ENCODE peak calls at places on chromosome 17, in seven cellular contexts. C, O, N, G, B, A and U are unnamed samples.

GRCh38 chr17:33871720-33872535 is 383.2 kb upstream of the CCL2 start:
- DNase-seq in C (no peak), O (no peak), N (no peak), G (no peak), B (no peak), A (no peak), U (no peak)

GRCh38 chr17:45143767-45144198 is 4.5 kb upstream of the HEXIM1 start:
- DNase-seq in C (peak; percentile 94), O (peak; percentile 68), N (no peak), G (peak; percentile 55), B (no peak), A (no peak), U (no peak)

GRCh38 chr17:61478026-61478789 is 26.0 kb downstream of the TBX4 start:
- DNase-seq in C (no peak), O (no peak), N (no peak), G (no peak), B (no peak), A (no peak), U (no peak)

GRCh38 chr17:56914641-56915263 is 903 bp upstream of the TRIM25 start:
- DNase-seq in C (no peak), O (no peak), N (peak; percentile 33), G (no peak), B (peak; percentile 33), A (no peak), U (no peak)

GRCh38 chr17:73522107-73522506 is 122.1 kb downstream of the SDK2 start:
- DNase-seq in C (no peak), O (no peak), N (no peak), G (no peak), B (no peak), A (no peak), U (no peak)

GRCh38 chr17:33218657-33219298 is 74.3 kb downstream of the ASIC2 start:
- DNase-seq in C (peak; percentile 51), O (peak; percentile 57), N (no peak), G (no peak), B (no peak), A (no peak), U (no peak)

GRCh38 chr17:7250655-7251329 is 742 bp downstream of the CTDNEP1 start:
- DNase-seq in C (no peak), O (no peak), N (no peak), G (peak; percentile 38), B (peak; percentile 28), A (no peak), U (no peak)

GRCh38 chr17:44354582-44355309 is 8.9 kb downstream of the FAM171A2 start:
- DNase-seq in C (no peak), O (no peak), N (no peak), G (peak; percentile 91), B (no peak), A (no peak), U (no peak)

GRCh38 chr17:19333132-19333440 is 29.4 kb downstream of the B9D1 start:
- DNase-seq in C (no peak), O (no peak), N (no peak), G (no peak), B (no peak), A (no peak), U (no peak)

GRCh38 chr17:69607162-69607834 is 192.8 kb downstream of the MAP2K6 start:
- DNase-seq in C (peak; percentile 88), O (peak; percentile 77), N (peak; percentile 57), G (peak; percentile 84), B (peak; percentile 61), A (peak; percentile 82), U (no peak)

GRCh38 chr17:72222971-72223370 is 102.2 kb downstream of the SOX9 start:
- DNase-seq in C (no peak), O (no peak), N (no peak), G (no peak), B (no peak), A (no peak), U (no peak)

GRCh38 chr17:44387773-44388172 is 1.7 kb downstream of the ITGA2B start:
- DNase-seq in C (no peak), O (no peak), N (no peak), G (no peak), B (no peak), A (no peak), U (no peak)

GRCh38 chr17:1422907-1423306 is 22.9 kb upstream of the YWHAE start:
- DNase-seq in C (peak; percentile 96), O (peak; percentile 83), N (no peak), G (no peak), B (no peak), A (no peak), U (no peak)

GRCh38 chr17:7128174-7128573 is 13.6 kb upstream of the ASGR2 start:
- DNase-seq in C (no peak), O (no peak), N (no peak), G (no peak), B (no peak), A (no peak), U (no peak)

GRCh38 chr17:47119746-47120520 is 69.2 kb downstream of the CDC27 start:
- DNase-seq in C (peak; percentile 7), O (no peak), N (peak; percentile 46), G (no peak), B (no peak), A (no peak), U (no peak)

GRCh38 chr17:70521821-70522256 is 352.5 kb downstream of the KCNJ2 start:
- DNase-seq in C (peak; percentile 78), O (peak; percentile 2), N (no peak), G (no peak), B (no peak), A (no peak), U (no peak)

GRCh38 chr17:226108-226772 is 44.8 kb upstream of the DOC2B start:
- DNase-seq in C (no peak), O (no peak), N (no peak), G (no peak), B (no peak), A (no peak), U (no peak)

GRCh38 chr17:48915459-48916282 is 7.5 kb downstream of the UBE2Z start:
- DNase-seq in C (peak; percentile 87), O (peak; percentile 33), N (no peak), G (no peak), B (no peak), A (peak; percentile 41), U (no peak)

GRCh38 chr17:71980171-71980570 is 140.6 kb upstream of the SOX9 start:
- DNase-seq in C (no peak), O (no peak), N (no peak), G (no peak), B (no peak), A (no peak), U (no peak)

GRCh38 chr17:49834118-49834743 is 13.6 kb downstream of the TAC4 start:
- DNase-seq in C (no peak), O (no peak), N (no peak), G (no peak), B (no peak), A (no peak), U (no peak)

GRCh38 chr17:2929881-2930533 is 133.4 kb downstream of the OR1D5 start:
- DNase-seq in C (peak; percentile 38), O (peak; percentile 39), N (peak; percentile 19), G (peak; percentile 87), B (peak; percentile 24), A (no peak), U (no peak)

DNA sequence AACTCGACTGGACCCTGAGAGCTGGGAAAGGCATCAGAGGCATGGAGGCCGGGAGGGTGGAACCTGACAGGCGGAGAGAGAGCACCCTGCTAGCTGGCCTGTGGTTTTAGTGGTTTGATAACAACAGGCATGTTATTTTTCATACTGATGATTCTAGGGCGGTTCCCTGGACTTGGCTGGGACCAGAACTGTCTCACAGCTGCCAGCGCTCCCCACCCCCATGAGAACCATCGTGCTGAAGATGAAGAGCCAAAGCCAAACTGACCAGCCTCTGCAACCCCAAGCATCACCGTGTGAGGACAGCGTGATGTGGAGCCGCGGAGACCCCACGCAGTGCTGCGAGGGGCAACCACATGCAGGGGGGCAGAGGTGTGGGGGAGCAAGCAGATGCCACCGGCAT is 28.5 kb downstream of the MXRA7 start:
- DNase-seq in C (peak; percentile 75), O (no peak), N (no peak), G (no peak), B (no peak), A (no peak), U (no peak)
- H3K27ac ChIP-seq in C (peak overlapping the region; percentile 22), O (no peak overlapping the region), N (no peak overlapping the region), G (no peak overlapping the region), B (no peak overlapping the region), A (no peak overlapping the region), U (no peak overlapping the region)

GRCh38 chr17:31488982-31489294 is 97.5 kb downstream of the RAB11FIP4 start:
- DNase-seq in C (no peak), O (no peak), N (no peak), G (no peak), B (no peak), A (peak; percentile 7), U (no peak)

GRCh38 chr17:31487063-31487647 is 95.7 kb downstream of the RAB11FIP4 start:
- DNase-seq in C (no peak), O (no peak), N (no peak), G (no peak), B (no peak), A (no peak), U (no peak)

GRCh38 chr17:31489295-31490018 is 98.0 kb downstream of the RAB11FIP4 start:
- DNase-seq in C (no peak), O (no peak), N (peak; percentile 31), G (peak; percentile 62), B (no peak), A (no peak), U (no peak)

GRCh38 chr17:31487648-31488263 is 96.3 kb downstream of the RAB11FIP4 start:
- DNase-seq in C (no peak), O (peak; percentile 71), N (peak; percentile 87), G (peak; percentile 98), B (peak; percentile 58), A (peak; percentile 97), U (no peak)

GRCh38 chr17:31488264-31488981 is 96.9 kb downstream of the RAB11FIP4 start:
- DNase-seq in C (no peak), O (no peak), N (no peak), G (peak; percentile 54), B (no peak), A (peak; percentile 34), U (no peak)
- TF ChIP-seq EZH2 in C (peak; percentile 97), O (no peak), N (no peak), G (peak; percentile 63), B (no peak), A (no peak), U (no peak)

GRCh38 chr17:65830356-65830755 is 268.9 kb upstream of the AXIN2 start:
- DNase-seq in C (no peak), O (no peak), N (no peak), G (no peak), B (no peak), A (no peak), U (no peak)
- H3K27ac ChIP-seq in C (no peak overlapping the region), O (no peak overlapping the region), N (no peak overlapping the region), G (no peak overlapping the region), B (no peak overlapping the region), A (no peak overlapping the region), U (no peak overlapping the region)

DNA sequence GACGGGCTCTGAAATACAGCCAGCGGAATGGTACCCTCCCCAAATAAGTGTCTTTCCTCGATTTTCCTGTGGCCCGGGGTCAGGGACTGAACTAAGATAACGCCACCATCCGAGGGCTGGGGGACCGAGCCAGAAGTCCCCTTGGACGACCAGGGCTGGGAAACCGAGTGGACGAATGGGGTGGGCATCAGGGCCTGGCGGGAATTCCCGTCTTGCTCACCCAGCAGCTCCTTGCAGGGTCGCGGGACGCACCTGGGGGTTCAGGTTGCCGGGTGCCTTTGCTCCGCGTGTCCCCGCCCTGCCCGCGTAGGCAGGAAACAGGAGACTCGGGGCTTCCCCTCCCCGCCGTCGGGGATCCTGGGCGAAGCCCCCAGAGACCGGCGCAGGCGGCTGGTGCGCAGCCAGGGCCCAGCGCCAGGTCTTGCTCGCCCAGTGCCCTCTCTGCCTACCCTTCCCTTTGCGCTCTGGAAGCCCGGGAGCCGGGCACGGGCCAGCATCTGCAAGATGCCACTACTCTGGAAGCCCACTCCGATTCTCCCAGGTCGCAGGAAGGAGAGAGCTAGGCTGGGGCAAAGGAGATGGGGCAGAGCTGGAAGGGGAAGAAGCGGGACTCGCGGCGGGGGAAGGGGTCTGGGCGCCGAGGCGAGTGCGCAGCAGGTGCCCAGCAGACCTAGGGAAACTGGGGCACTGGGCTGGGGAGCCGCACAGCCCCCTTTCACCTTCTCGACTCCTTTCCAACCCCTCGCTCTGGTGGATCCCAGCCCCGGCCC is 729 bp upstream of the GRIN2C start:
- DNase-seq in C (no peak), O (peak; percentile 32), N (no peak), G (peak; percentile 30), B (no peak), A (no peak), U (no peak)
- TF ChIP-seq EZH2 in C (no peak), O (peak; percentile 26), N (no peak), G (peak; percentile 98), B (no peak), A (peak; percentile 92), U (peak; percentile 43)